ENCODE peak calls at places on chromosomes 7 and 10, in seven cellular contexts. X, Z, P, F, Q, B and S are unnamed samples.
A peak's percentile ranks its signal among the peaks of the same experiment; 100 is the strongest.

GRCh38 chr7:148274118-148274517 is 316.4 kb upstream of the C7orf33 start:
- DNase-seq in Q (no peak), B (no peak), Z (no peak), F (no peak), P (no peak), X (no peak), S (no peak)

GRCh38 chr10:96880575-96880974 is 48.5 kb downstream of the LCOR start:
- DNase-seq in X (no peak), Q (no peak), F (no peak), B (no peak), P (no peak), Z (no peak), S (no peak)

GRCh38 chr7:65946895-65947294 is 35.1 kb downstream of the GUSB start:
- DNase-seq in Z (no peak), Q (no peak), B (peak; percentile 75), X (no peak), P (peak; percentile 78), F (peak; percentile 29), S (no peak)

GRCh38 chr10:59240581-59241183 is 64.2 kb downstream of the PHYHIPL start:
- DNase-seq in B (no peak), Q (no peak), P (peak; percentile 44), X (peak; percentile 27), F (no peak), Z (no peak), S (no peak)

GRCh38 chr7:139745330-139746143 is 32.3 kb downstream of the HIPK2 start:
- DNase-seq in P (no peak), Z (no peak), B (no peak), X (no peak), Q (no peak), F (no peak), S (no peak)

GRCh38 chr7:156155988-156156733 is 343.9 kb upstream of the SHH start:
- DNase-seq in B (no peak), F (no peak), P (no peak), X (no peak), Z (no peak), Q (no peak), S (no peak)

GRCh38 chr7:12092499-12093130 is 118.5 kb upstream of the TMEM106B start:
- DNase-seq in Q (no peak), B (no peak), X (no peak), Z (no peak), F (no peak), P (no peak), S (no peak)

GRCh38 chr7:18590744-18591340 is 95.3 kb downstream of the HDAC9 start:
- DNase-seq in Z (no peak), F (no peak), X (peak; percentile 27), P (peak; percentile 49), Q (no peak), B (no peak), S (no peak)

GRCh38 chr7:47344171-47344955 is 237.5 kb downstream of the TNS3 start:
- DNase-seq in Q (peak; percentile 8), F (no peak), Z (peak; percentile 3), X (no peak), B (no peak), P (no peak), S (no peak)

GRCh38 chr10:13003004-13003403 is 1.5 kb upstream of the CCDC3 start:
- DNase-seq in B (no peak), Q (no peak), Z (no peak), X (no peak), F (no peak), P (no peak), S (no peak)

GRCh38 chr7:98054585-98054984 is 52.1 kb upstream of the LMTK2 start:
- DNase-seq in Q (no peak), B (no peak), P (no peak), Z (no peak), X (no peak), F (no peak), S (no peak)

GRCh38 chr10:44890721-44891550 is 20.2 kb upstream of the TMEM72 start:
- DNase-seq in B (no peak), P (no peak), F (no peak), Q (no peak), Z (no peak), X (no peak), S (no peak)

GRCh38 chr10:42926831-42927230 is 144.2 kb downstream of the BMS1 start:
- DNase-seq in B (no peak), P (no peak), Q (no peak), X (no peak), Z (no peak), F (no peak), S (no peak)

GRCh38 chr10:48803831-48804584 is 119.3 kb downstream of the WDFY4 start:
- DNase-seq in X (no peak), Z (no peak), B (no peak), F (no peak), Q (no peak), P (no peak), S (no peak)

GRCh38 chr10:13823046-13823711 is 236.4 kb downstream of the PRPF18 start:
- DNase-seq in X (no peak), B (no peak), Z (no peak), P (no peak), Q (no peak), F (no peak), S (no peak)

DNA sequence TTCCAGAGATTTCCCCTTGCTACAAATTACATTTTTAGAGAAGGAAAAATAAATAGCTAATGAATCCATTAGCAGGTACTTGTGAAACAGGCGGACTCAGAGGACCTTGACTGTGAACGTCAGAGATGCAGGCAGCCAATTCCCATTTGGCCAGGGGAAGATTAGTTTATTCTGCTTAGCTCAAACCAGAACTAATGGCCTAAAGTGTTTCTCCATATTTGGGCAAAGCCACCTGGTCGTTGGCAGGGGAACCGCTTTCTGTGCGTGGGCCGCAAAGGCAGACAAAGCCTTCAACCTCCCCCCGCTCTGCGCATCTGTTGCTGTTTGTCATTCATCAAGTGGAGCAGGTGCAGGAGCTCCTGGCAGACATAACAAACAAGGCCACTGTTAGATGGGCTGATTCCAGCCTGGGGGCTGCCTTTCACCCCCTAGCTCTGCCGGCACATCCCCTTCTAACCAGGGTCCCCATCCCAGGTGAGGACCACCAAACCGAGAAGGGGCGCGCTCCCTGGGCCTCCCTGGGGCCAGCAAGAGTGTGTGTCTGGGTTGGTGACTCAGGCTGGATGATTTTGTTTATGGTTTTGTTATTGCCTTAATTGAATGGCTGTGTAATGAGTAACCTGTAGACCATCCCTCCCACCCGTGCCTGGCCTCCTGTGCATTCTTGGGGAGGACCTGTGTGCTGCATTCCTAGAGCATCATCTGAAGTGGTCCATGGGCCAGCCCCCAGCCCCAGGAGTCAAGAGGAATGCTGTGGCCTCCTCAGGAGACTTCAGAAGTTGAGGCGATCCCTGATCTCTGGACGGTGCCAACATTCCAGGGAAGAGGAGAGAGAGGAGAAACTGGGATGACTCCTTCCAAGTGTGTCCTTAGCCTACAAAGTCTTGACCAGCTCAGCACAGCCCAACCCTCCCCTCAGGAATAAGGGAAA is 14.5 kb upstream of the CPA1 start:
- DNase-seq in Q (no peak), B (peak; percentile 92), Z (peak; percentile 65), F (peak; percentile 88), P (no peak), X (no peak), S (no peak)
- TF ChIP-seq POLR2A in Q (no peak), B (no peak), Z (no peak), F (no peak), P (no peak), X (no peak), S (no peak)

GRCh38 chr10:122062831-122063674 is 74.1 kb downstream of the TACC2 start:
- DNase-seq in B (peak; percentile 81), Z (peak; percentile 91), Q (peak; percentile 83), P (peak; percentile 99), X (peak; percentile 91), F (peak; percentile 91), S (peak; percentile 61)
- TF ChIP-seq POLR2A in B (no peak), Z (peak; percentile 67), Q (no peak), P (no peak), X (no peak), F (peak; percentile 50), S (no peak)

DNA sequence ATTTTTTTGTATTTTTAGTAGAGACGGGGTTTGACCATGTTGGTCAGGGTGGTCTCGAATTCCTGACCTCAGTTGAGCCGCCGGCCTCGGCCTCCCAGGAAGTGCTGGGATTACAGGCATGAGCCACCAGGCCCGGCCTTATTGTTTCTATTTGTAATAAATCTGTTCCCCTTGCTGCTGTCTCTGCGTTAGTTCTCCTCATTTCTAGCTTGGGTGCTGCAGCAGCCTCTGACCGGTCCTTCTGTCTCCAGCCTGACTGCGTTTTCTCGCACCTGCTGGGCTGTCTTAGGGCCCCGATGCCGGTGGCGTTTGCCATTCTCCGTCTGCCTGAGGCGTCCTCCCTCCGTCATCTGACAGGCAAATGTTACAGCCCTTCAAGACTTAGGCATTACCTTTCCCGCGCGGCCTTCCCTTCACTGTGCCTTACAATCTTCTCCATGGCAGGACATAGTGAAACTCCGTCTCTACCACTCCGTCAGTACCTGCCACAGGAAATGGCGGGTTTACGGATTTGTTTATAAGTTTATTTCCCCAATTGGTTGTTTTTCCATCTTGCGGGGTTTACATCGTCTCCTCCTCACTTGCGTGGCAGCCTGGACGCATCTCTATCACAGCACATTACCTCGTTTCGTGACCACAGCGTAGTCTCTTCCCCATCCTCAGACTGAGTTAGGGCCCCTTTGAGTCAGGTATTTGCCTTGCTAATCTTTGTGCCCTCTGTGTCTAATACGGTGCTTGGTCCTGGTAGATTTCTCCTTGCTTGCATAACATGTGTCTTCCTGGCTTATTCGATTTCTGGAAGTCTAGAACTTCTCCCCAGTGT is 2.3 kb upstream of the GIMAP8 start:
- DNase-seq in Q (no peak), Z (no peak), P (no peak), F (no peak), X (no peak), B (no peak), S (no peak)
- TF ChIP-seq POLR2A in Q (no peak), Z (no peak), P (no peak), F (no peak), X (no peak), B (no peak), S (no peak)

DNA sequence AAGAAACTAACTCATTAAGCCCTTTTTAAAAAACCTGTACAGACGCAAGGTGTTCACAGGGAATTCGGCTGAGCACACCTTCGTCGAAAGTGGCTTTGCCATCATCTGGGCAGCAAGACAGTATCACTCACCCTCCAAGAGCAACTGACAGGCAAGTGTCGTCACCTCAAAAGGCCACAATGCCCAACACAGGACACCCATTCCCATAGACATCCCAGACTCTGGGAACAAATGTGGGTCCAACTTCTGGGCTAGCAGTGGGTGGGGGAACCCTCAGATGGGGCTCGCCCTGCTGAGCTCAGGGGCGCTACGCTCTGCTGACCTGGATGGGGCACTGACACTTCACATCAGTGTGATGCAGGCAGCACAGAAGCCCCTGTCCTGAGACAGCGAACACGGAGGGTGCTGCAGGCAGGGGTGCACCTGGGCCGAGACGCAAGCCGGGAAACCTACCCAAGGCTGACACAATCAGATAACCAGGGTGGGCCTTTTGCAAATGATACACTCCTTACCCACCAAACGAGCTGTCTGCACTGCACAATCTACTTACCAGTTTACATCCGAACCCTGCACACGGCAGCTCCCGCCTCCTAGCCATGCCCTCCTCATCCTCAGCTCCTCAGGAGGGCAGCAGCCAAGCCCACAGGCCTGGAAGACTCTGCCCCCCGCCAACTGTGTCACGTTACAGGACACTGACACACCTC is 1.7 kb downstream of the DIP2C start:
- DNase-seq in Z (no peak), F (no peak), B (no peak), Q (no peak), X (no peak), P (no peak), S (no peak)
- TF ChIP-seq POLR2A in Z (no peak), F (no peak), B (no peak), Q (no peak), X (no peak), P (no peak), S (no peak)

GRCh38 chr10:87093461-87094372 is 926 bp downstream of the GLUD1 start:
- DNase-seq in B (peak; percentile 73), F (peak; percentile 68), Z (peak; percentile 84), Q (peak; percentile 64), P (peak; percentile 48), X (no peak), S (peak; percentile 53)
- TF ChIP-seq POLR2A in B (no peak), F (no peak), Z (peak; percentile 68), Q (no peak), P (no peak), X (no peak), S (no peak)

GRCh38 chr10:66925896-66926719 is at the start of gene LRRTM3:
- DNase-seq in X (peak; percentile 77), F (peak; percentile 14), Q (peak; percentile 20), B (peak; percentile 54), Z (peak; percentile 68), P (peak; percentile 70), S (peak; percentile 52)
- TF ChIP-seq POLR2A in X (no peak), F (no peak), Q (no peak), B (no peak), Z (no peak), P (no peak), S (no peak)